ENCODE peak calls at places on chromosome 15, in eight cellular contexts. G, O, U, R, W, A, X and H are unnamed samples.

GRCh38 chr15:94230886-94231727 is at the start of gene MCTP2:
- DNase-seq in G (no peak), O (peak; percentile 96), U (peak; percentile 93), R (peak; percentile 29), W (peak; percentile 85), A (peak; percentile 73), X (peak; percentile 70), H (no peak)

GRCh38 chr15:101128696-101129095 is 123.2 kb downstream of the CHSY1 start:
- DNase-seq in G (no peak), O (no peak), U (no peak), R (no peak), W (no peak), A (no peak), X (no peak), H (no peak)

GRCh38 chr15:69314174-69314573 is 15.5 kb downstream of the PAQR5 start:
- DNase-seq in G (no peak), O (peak; percentile 74), U (peak; percentile 75), R (no peak), W (no peak), A (peak; percentile 16), X (no peak), H (no peak)

GRCh38 chr15:78067328-78068241 is 9.9 kb downstream of the TBC1D2B start:
- DNase-seq in G (no peak), O (no peak), U (no peak), R (peak; percentile 60), W (no peak), A (peak; percentile 80), X (no peak), H (no peak)

GRCh38 chr15:52180196-52180835 is 10.9 kb downstream of the GNB5 start:
- DNase-seq in G (peak; percentile 18), O (peak; percentile 68), U (peak; percentile 42), R (no peak), W (peak; percentile 54), A (no peak), X (no peak), H (no peak)

GRCh38 chr15:38441130-38441519 is 12.8 kb upstream of the FAM98B start:
- DNase-seq in G (no peak), O (no peak), U (no peak), R (no peak), W (no peak), A (no peak), X (no peak), H (no peak)

GRCh38 chr15:47737424-47737823 is 20.1 kb downstream of the SEMA6D start:
- DNase-seq in G (no peak), O (no peak), U (no peak), R (no peak), W (no peak), A (no peak), X (peak; percentile 44), H (no peak)

GRCh38 chr15:78542647-78543046 is 2.4 kb downstream of the PSMA4 start:
- DNase-seq in G (no peak), O (no peak), U (no peak), R (no peak), W (no peak), A (no peak), X (no peak), H (no peak)

GRCh38 chr15:71374607-71375352 is 259.5 kb downstream of the THSD4 start:
- DNase-seq in G (no peak), O (no peak), U (peak; percentile 24), R (peak; percentile 47), W (no peak), A (no peak), X (peak; percentile 82), H (no peak)

GRCh38 chr15:100592898-100593297 is 9.1 kb downstream of the LINS1 start:
- DNase-seq in G (no peak), O (no peak), U (no peak), R (peak; percentile 16), W (no peak), A (no peak), X (peak; percentile 71), H (no peak)

GRCh38 chr15:89750560-89751542 is at the start of gene MESP1:
- DNase-seq in G (peak; percentile 95), O (peak; percentile 95), U (peak; percentile 95), R (peak; percentile 95), W (peak; percentile 93), A (peak; percentile 93), X (peak; percentile 87), H (peak; percentile 89)

GRCh38 chr15:89401636-89402252 is 67.1 kb upstream of the POLG start:
- DNase-seq in G (no peak), O (no peak), U (no peak), R (no peak), W (no peak), A (no peak), X (peak; percentile 85), H (no peak)

GRCh38 chr15:50675524-50676144 is 11.0 kb downstream of the TRPM7 start:
- DNase-seq in G (no peak), O (no peak), U (no peak), R (no peak), W (no peak), A (no peak), X (peak; percentile 59), H (no peak)

GRCh38 chr15:55118341-55118740 is 78.4 kb downstream of the RSL24D1 start:
- DNase-seq in G (no peak), O (no peak), U (no peak), R (no peak), W (no peak), A (no peak), X (no peak), H (no peak)

GRCh38 chr15:99442268-99442897 is 123.4 kb upstream of the MEF2A start:
- DNase-seq in G (no peak), O (no peak), U (peak; percentile 56), R (peak; percentile 36), W (no peak), A (peak; percentile 85), X (peak; percentile 90), H (no peak)

DNA sequence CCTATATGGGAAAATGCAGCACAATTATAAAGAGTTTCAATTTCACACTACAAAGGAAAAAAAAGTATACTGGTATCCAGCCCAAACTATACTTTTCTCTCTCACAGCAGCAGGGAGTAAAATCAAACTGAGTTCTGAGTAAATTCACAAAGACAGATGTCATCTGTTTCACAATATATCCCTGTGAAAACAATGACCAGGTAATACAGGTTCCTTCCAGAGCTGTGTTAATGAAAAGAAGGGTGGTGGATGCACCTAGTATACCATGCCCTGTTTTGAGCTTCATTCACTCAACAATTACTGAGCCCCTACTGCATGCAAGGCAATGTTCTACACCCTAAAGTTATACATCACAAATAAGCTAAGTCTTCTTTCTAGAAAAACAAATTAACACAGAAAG is 108.5 kb downstream of the TJP1 start:
- DNase-seq in G (no peak), O (no peak), U (no peak), R (no peak), W (no peak), A (no peak), X (no peak), H (no peak)
- H3K36me3 ChIP-seq in G (peaks cover 82% of the 10 kb centered on the region), O (no peaks in the 10 kb centered on the region), U (peaks cover 22% of the 10 kb centered on the region), R (peaks cover 60% of the 10 kb centered on the region), W (peaks cover 23% of the 10 kb centered on the region), A (peaks cover 97% of the 10 kb centered on the region), X (peaks cover 36% of the 10 kb centered on the region), H (peaks cover 22% of the 10 kb centered on the region)

GRCh38 chr15:66894986-66895780 is 170.2 kb upstream of the SMAD3 start:
- DNase-seq in G (no peak), O (no peak), U (no peak), R (peak; percentile 5), W (peak; percentile 30), A (peak; percentile 21), X (no peak), H (no peak)
- H3K4me3 ChIP-seq in G (no peak overlapping the region), O (no peak overlapping the region), U (no peak overlapping the region), R (no peak overlapping the region), W (no peak overlapping the region), A (no peak overlapping the region), X (no peak overlapping the region), H (no peak overlapping the region)

GRCh38 chr15:60583194-60583593 is 104.3 kb upstream of the ICE2 start:
- DNase-seq in G (no peak), O (no peak), U (no peak), R (no peak), W (no peak), A (no peak), X (no peak), H (no peak)

GRCh38 chr15:60583946-60584345 is 105.0 kb upstream of the ICE2 start:
- DNase-seq in G (no peak), O (no peak), U (no peak), R (peak; percentile 48), W (no peak), A (no peak), X (no peak), H (no peak)

GRCh38 chr15:60589253-60589652 is 110.3 kb upstream of the ICE2 start:
- DNase-seq in G (no peak), O (no peak), U (peak; percentile 46), R (peak; percentile 53), W (no peak), A (no peak), X (no peak), H (no peak)

GRCh38 chr15:60584355-60585023 is 105.5 kb upstream of the ICE2 start:
- DNase-seq in G (no peak), O (no peak), U (no peak), R (peak; percentile 27), W (no peak), A (no peak), X (no peak), H (no peak)

GRCh38 chr15:60585743-60586708 is 107.1 kb upstream of the ICE2 start:
- DNase-seq in G (peak; percentile 73), O (no peak), U (peak; percentile 64), R (peak; percentile 76), W (no peak), A (no peak), X (peak; percentile 78), H (no peak)
- H3K4me1 ChIP-seq in G (no peaks in the 10 kb centered on the region), O (no peaks in the 10 kb centered on the region), U (peaks cover 8% of the 10 kb centered on the region), R (peaks cover 66% of the 10 kb centered on the region), W (no peaks in the 10 kb centered on the region), A (peaks cover 5% of the 10 kb centered on the region), X (peaks cover 17% of the 10 kb centered on the region), H (no peaks in the 10 kb centered on the region)

GRCh38 chr15:90765489-90765888 is 48.3 kb downstream of the BLM start:
- DNase-seq in G (no peak), O (no peak), U (no peak), R (no peak), W (no peak), A (no peak), X (no peak), H (no peak)

GRCh38 chr15:90762109-90762508 is 45.0 kb downstream of the BLM start:
- DNase-seq in G (no peak), O (no peak), U (peak; percentile 35), R (no peak), W (no peak), A (peak; percentile 87), X (peak; percentile 68), H (no peak)

GRCh38 chr15:90763700-90764099 is 46.6 kb downstream of the BLM start:
- DNase-seq in G (no peak), O (no peak), U (no peak), R (no peak), W (no peak), A (no peak), X (no peak), H (no peak)

GRCh38 chr15:90769375-90769774 is 52.2 kb downstream of the BLM start:
- DNase-seq in G (no peak), O (no peak), U (no peak), R (no peak), W (no peak), A (no peak), X (no peak), H (no peak)

DNA sequence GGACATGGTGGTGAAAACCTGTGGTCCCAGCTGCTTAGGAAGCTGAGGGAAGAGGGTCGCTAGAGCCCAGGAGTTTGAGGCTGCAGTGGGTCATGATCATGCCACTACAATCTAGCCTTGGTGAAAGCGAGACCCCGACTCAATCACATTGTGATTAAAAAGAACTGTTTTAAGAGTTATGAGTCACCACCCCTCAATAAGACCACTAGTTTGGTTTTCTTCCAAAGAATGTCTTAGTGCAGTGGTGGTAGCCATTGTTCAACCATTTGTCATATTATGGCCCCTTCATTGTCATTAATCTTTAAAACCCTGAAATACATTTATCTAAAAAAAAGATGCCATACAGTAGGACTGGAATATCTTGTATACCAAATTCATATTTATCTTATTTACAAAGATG is 48.8 kb downstream of the BLM start:
- DNase-seq in G (no peak), O (no peak), U (no peak), R (no peak), W (no peak), A (no peak), X (no peak), H (no peak)
- H3K36me3 ChIP-seq in G (peaks cover 84% of the 10 kb centered on the region), O (no peaks in the 10 kb centered on the region), U (no peaks in the 10 kb centered on the region), R (peaks cover 32% of the 10 kb centered on the region), W (peaks cover 7% of the 10 kb centered on the region), A (no peaks in the 10 kb centered on the region), X (no peaks in the 10 kb centered on the region), H (peaks cover 14% of the 10 kb centered on the region)